ENCODE peak calls at places on chromosomes 6 and 20, in seven cellular contexts. J, U, P, X, V, Z and A are unnamed samples.

GRCh38 chr6:62612526-62612925 is 326.5 kb upstream of the KHDRBS2 start:
- DNase-seq in U (no peak), P (no peak), J (no peak), X (no peak), V (no peak), Z (no peak), A (no peak)

GRCh38 chr6:111576302-111576701 is 29.4 kb downstream of the TRAF3IP2 start:
- DNase-seq in J (no peak), V (peak; percentile 52), U (no peak), X (peak; percentile 56), P (no peak), Z (no peak), A (no peak)

GRCh38 chr6:14117158-14118090 is at the start of gene CD83:
- DNase-seq in P (no peak), J (no peak), U (peak; percentile 87), X (peak; percentile 32), V (peak; percentile 51), Z (peak; percentile 70), A (peak; percentile 37)

GRCh38 chr6:62086047-62086446 is 200.0 kb downstream of the KHDRBS2 start:
- DNase-seq in U (no peak), Z (no peak), V (no peak), J (no peak), P (no peak), X (no peak), A (no peak)

GRCh38 chr6:165615629-165616028 is 47.4 kb downstream of the PDE10A start:
- DNase-seq in Z (no peak), P (no peak), U (no peak), X (peak; percentile 40), V (peak; percentile 12), J (no peak), A (no peak)

GRCh38 chr20:57030611-57031600 is 235.5 kb downstream of the BMP7 start:
- DNase-seq in J (no peak), P (no peak), U (no peak), X (peak; percentile 12), V (peak; percentile 73), Z (no peak), A (no peak)

GRCh38 chr6:42450314-42451145 is 1.2 kb downstream of the TRERF1 start:
- DNase-seq in J (no peak), U (peak; percentile 71), P (no peak), X (no peak), V (peak; percentile 45), Z (peak; percentile 30), A (no peak)

GRCh38 chr6:157269261-157269794 is 54.0 kb downstream of the TMEM242 start:
- DNase-seq in P (no peak), Z (no peak), X (peak; percentile 83), J (no peak), V (peak; percentile 64), U (peak; percentile 33), A (no peak)

GRCh38 chr6:31070711-31071197 is 41.6 kb downstream of the C6orf15 start:
- DNase-seq in V (peak; percentile 80), X (peak; percentile 77), U (peak; percentile 87), J (peak; percentile 60), P (no peak), Z (peak; percentile 42), A (no peak)

GRCh38 chr6:146336200-146336599 is 207.4 kb upstream of the RAB32 start:
- DNase-seq in P (no peak), V (peak; percentile 77), Z (no peak), X (no peak), J (no peak), U (no peak), A (no peak)

GRCh38 chr20:20711413-20711812 is 1.0 kb downstream of the RALGAPA2 start:
- DNase-seq in P (no peak), X (no peak), J (no peak), Z (no peak), V (no peak), U (peak; percentile 52), A (no peak)

GRCh38 chr6:7773322-7773721 is 47.4 kb downstream of the BMP6 start:
- DNase-seq in P (no peak), X (no peak), J (no peak), U (no peak), V (no peak), Z (no peak), A (no peak)

GRCh38 chr6:20481281-20481680 is 53.0 kb upstream of the CDKAL1 start:
- DNase-seq in P (no peak), V (no peak), X (no peak), Z (no peak), U (no peak), J (no peak), A (no peak)

GRCh38 chr6:49519660-49520059 is 19.9 kb downstream of the GLYATL3 start:
- DNase-seq in Z (no peak), X (no peak), U (no peak), V (no peak), J (no peak), P (no peak), A (no peak)

GRCh38 chr20:49825521-49826033 is 12.9 kb downstream of the SLC9A8 start:
- DNase-seq in X (no peak), U (peak; percentile 70), P (no peak), V (no peak), Z (no peak), J (no peak), A (no peak)

GRCh38 chr6:152099816-152100618 is 292.5 kb downstream of the ESR1 start:
- DNase-seq in U (no peak), V (peak; percentile 40), P (no peak), Z (no peak), X (peak; percentile 77), J (no peak), A (no peak)

GRCh38 chr6:30819287-30819917 is 64.9 kb upstream of the DDR1 start:
- DNase-seq in P (no peak), J (no peak), V (peak; percentile 60), X (peak; percentile 80), U (no peak), Z (no peak), A (no peak)

GRCh38 chr6:43801489-43802181 is 31.6 kb downstream of the VEGFA start:
- DNase-seq in Z (no peak), P (no peak), U (no peak), X (no peak), J (no peak), V (no peak), A (no peak)

DNA sequence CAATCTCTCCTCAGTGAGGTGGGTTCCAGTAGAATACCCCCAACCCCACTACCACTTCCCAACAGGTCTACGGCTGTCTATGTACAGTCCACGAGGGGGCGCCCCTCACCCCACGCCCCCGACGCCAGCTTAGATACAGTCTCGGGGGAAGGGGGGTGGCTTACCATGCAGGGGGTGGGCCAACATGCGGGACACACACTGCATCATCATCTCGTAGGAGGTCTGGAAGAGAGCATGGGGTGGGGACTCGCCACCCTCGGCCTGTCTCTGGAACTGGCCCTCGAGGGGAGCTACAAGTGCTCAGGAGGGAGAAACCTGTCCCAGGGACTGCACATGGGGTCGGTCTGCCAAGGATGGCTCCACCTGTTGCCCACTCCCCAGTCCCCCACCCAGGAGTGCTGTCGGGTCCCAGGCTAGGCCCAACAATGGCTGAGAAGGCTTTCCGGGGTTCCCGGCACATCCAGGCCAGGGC is 8.5 kb downstream of the MTCH1 start:
- DNase-seq in P (no peak), U (peak; percentile 71), J (no peak), Z (peak; percentile 41), V (no peak), X (peak; percentile 42), A (no peak)
- TF ChIP-seq CTCF in P (no peak), U (peak; percentile 73), J (peak; percentile 42), Z (peak; percentile 41), V (peak; percentile 25), X (peak; percentile 37), A (peak; percentile 47)

GRCh38 chr6:33958208-33958862 is 154.5 kb upstream of the MLN start:
- DNase-seq in U (peak; percentile 86), X (peak; percentile 4), J (no peak), V (no peak), Z (peak; percentile 47), P (no peak), A (no peak)

GRCh38 chr6:33960345-33961313 is 156.8 kb upstream of the MLN start:
- DNase-seq in X (no peak), J (no peak), Z (no peak), U (peak; percentile 49), P (no peak), V (no peak), A (no peak)

GRCh38 chr6:33957391-33958207 is 153.8 kb upstream of the MLN start:
- DNase-seq in X (no peak), V (no peak), U (no peak), P (no peak), Z (no peak), J (no peak), A (no peak)

GRCh38 chr6:33959661-33960344 is 156.0 kb upstream of the MLN start:
- DNase-seq in P (no peak), J (no peak), U (no peak), V (no peak), Z (no peak), X (no peak), A (no peak)

DNA sequence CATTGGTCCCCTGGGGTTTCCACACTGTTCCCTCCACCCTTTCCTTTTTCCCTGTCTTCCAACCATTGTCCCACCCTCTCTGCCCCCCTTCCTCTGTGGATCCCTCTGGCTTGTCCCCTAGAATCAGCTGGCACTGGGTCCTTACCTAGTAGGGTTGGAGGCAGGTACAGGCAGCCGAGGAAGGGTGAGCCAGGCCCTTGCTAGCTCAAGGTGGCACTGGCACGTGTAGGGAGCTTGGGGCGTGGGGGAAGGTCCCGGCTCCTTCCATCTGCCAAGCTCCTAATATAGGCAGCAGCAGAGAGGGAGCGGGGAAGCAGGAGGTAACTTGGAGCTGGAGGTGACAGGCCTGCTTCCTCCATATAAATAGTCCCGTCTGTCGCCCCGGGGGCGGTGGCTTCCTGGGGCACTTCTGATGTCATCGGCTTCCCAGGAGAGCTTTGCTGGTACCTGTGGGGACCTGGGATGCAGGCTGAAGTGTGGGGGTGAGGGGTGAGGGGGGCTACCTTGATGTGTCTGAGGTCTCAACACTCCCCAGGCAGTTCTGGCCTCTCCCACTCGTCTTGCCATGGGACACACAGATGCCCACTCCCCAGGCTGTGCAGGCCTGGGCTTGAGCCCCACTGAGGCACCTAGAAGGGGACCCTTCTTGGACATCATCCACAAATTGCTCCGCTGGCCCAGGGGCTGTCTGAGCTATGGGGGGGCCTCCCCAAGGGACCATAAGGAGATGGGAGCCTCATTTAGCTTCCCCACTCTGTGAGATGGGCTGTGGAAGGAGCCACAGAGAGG is 155.3 kb upstream of the MLN start:
- DNase-seq in V (no peak), J (no peak), Z (no peak), U (peak; percentile 65), X (no peak), P (no peak), A (no peak)
- TF ChIP-seq CTCF in V (no peak), J (no peak), Z (peak; percentile 1), U (no peak), X (no peak), P (no peak), A (no peak)

GRCh38 chr6:56764081-56764566 is 121.4 kb upstream of the DST start:
- DNase-seq in X (peak; percentile 56), Z (no peak), P (no peak), U (peak; percentile 76), J (no peak), V (peak; percentile 65), A (no peak)
- TF ChIP-seq CTCF in X (peak; percentile 45), Z (no peak), P (peak; percentile 39), U (peak; percentile 67), J (peak; percentile 48), V (peak; percentile 36), A (peak; percentile 47)

GRCh38 chr6:75284285-75285155 is at the start of gene TMEM30A:
- DNase-seq in U (peak; percentile 99), J (peak; percentile 98), Z (peak; percentile 94), X (peak; percentile 99), P (peak; percentile 88), V (peak; percentile 99), A (peak; percentile 88)
- TF ChIP-seq CTCF in U (no peak), J (no peak), Z (no peak), X (no peak), P (no peak), V (no peak), A (no peak)